ENCODE peak calls at places on chromosomes 11 and 22, in four cellular contexts. L is tibial artery, W is fibroblast of villous mesenchyme, T is cardiac fibroblast. H is an unnamed sample.

GRCh38 chr22:46879083-46879482 is 116.6 kb downstream of the TBC1D22A start:
- DNase-seq in L (no peak), W (no peak), T (peak; percentile 31), H (no peak)

GRCh38 chr11:16558499-16558898 is 179.9 kb upstream of the C11orf58 start:
- DNase-seq in L (no peak), W (no peak), T (no peak), H (no peak)

GRCh38 chr11:128563308-128563707 is 24.1 kb downstream of the ETS1 start:
- DNase-seq in L (no peak), W (no peak), T (no peak), H (no peak)

GRCh38 chr11:61871158-61871597 is 20.2 kb downstream of the FADS3 start:
- DNase-seq in L (peak; percentile 82), W (peak; percentile 75), T (peak; percentile 83), H (peak; percentile 88)

GRCh38 chr22:35973388-35973787 is 55.2 kb downstream of the RBFOX2 start:
- DNase-seq in L (no peak), W (no peak), T (no peak), H (no peak)

GRCh38 chr11:29025001-29025400 is 916.8 kb downstream of the METTL15 start:
- DNase-seq in L (no peak), W (no peak), T (peak; percentile 67), H (no peak)

GRCh38 chr11:102653744-102654291 is 28.7 kb upstream of the MMP20 start:
- DNase-seq in L (no peak), W (no peak), T (peak; percentile 27), H (no peak)

GRCh38 chr11:59776210-59777066 is 21.3 kb downstream of the STX3 start:
- DNase-seq in L (no peak), W (peak; percentile 42), T (peak; percentile 78), H (no peak)

GRCh38 chr22:44678245-44678979 is 23.6 kb upstream of the PRR5 start:
- DNase-seq in L (no peak), W (no peak), T (no peak), H (no peak)

GRCh38 chr11:102458531-102458930 is 6.0 kb upstream of the TMEM123 start:
- DNase-seq in L (no peak), W (peak; percentile 38), T (peak; percentile 78), H (no peak)

GRCh38 chr11:2522636-2523255 is 77.9 kb downstream of the KCNQ1 start:
- DNase-seq in L (no peak), W (no peak), T (no peak), H (peak; percentile 50)

GRCh38 chr11:14054708-14055107 is 92.2 kb downstream of the SPON1 start:
- DNase-seq in L (peak; percentile 38), W (peak; percentile 7), T (no peak), H (no peak)

GRCh38 chr11:114171257-114172054 is 111.9 kb downstream of the ZBTB16 start:
- DNase-seq in L (peak; percentile 96), W (no peak), T (peak; percentile 48), H (peak; percentile 93)

GRCh38 chr11:5922749-5923426 is 19.2 kb upstream of the OR56A3 start:
- DNase-seq in L (no peak), W (no peak), T (peak; percentile 46), H (no peak)

GRCh38 chr11:64760759-64761417 is 1.1 kb upstream of the PYGM start:
- DNase-seq in L (peak; percentile 11), W (no peak), T (no peak), H (peak; percentile 66)

GRCh38 chr22:23306438-23306921 is 126.2 kb downstream of the BCR start:
- DNase-seq in L (peak; percentile 31), W (peak; percentile 69), T (peak; percentile 97), H (no peak)

GRCh38 chr22:41085842-41086241 is 6.5 kb upstream of the EP300 start:
- DNase-seq in L (no peak), W (no peak), T (no peak), H (no peak)

GRCh38 chr11:106021181-106021966 is 666 bp downstream of the MSANTD4 start:
- DNase-seq in L (no peak), W (peak; percentile 90), T (peak; percentile 71), H (no peak)

GRCh38 chr11:4664791-4665190 is 21.0 kb downstream of the OR51E1 start:
- DNase-seq in L (no peak), W (peak; percentile 1), T (no peak), H (no peak)

GRCh38 chr11:18322818-18323570 is 627 bp downstream of the GTF2H1 start:
- DNase-seq in L (no peak), W (no peak), T (peak; percentile 10), H (no peak)

DNA sequence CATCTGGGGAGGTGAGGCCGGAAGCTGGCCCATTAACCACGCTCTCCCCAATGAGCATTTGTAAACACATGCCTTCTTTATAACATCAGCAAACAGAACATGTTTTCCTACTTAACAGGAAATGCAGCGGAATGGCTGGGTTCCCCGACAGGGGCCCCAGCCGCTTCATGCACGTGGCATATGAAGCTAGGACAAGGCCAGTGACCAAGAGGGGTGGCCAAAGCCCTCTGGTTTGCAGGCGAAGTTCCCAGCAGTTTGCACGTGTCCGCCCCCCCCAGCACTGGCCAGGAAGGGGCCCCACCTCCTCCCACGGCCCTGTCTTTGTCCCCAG is 38.7 kb upstream of the LINC01488 start:
- DNase-seq in L (no peak), W (peak; percentile 83), T (peak; percentile 80), H (no peak)
- H3K4me3 ChIP-seq in L (peak overlapping the region; percentile 61), W (no peak overlapping the region), T (no peak overlapping the region), H (no peak overlapping the region)

GRCh38 chr11:118911113-118911879 is 14.4 kb downstream of the BCL9L start:
- DNase-seq in L (no peak), W (peak; percentile 57), T (peak; percentile 48), H (peak; percentile 76)
- H3K4me3 ChIP-seq in L (peak overlapping the region; percentile 61), W (peak overlapping the region; percentile 50), T (peak overlapping the region; percentile 17), H (peak overlapping the region; percentile 49)

DNA sequence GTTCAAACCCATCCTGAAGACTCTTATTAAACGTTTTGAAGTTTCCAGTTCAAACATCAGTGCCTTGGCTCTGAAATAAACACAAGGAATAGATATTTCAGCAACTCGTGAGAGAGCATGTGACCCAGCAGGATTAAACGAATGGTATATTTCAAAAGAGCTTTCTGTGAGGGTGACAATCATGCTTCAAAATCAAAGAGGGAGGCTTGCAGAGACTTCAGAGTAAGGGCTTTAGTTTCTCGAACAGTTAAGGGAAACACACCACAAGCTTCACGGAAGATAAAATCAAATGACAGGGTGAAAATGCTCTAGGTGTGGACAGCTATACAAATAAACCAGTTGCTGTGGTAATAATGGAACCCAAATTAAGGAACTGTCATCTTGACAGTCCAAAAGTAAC is 1.4 kb downstream of the HPS4 start:
- DNase-seq in L (no peak), W (no peak), T (no peak), H (no peak)
- H3K4me3 ChIP-seq in L (no peak overlapping the region), W (no peak overlapping the region), T (no peak overlapping the region), H (no peak overlapping the region)

GRCh38 chr11:107848345-107848744 is 10.2 kb downstream of the SLC35F2 start:
- DNase-seq in L (no peak), W (no peak), T (no peak), H (no peak)
- H3K4me3 ChIP-seq in L (no peak overlapping the region), W (no peak overlapping the region), T (no peak overlapping the region), H (no peak overlapping the region)

GRCh38 chr11:820655-821512 is 2.2 kb downstream of the PNPLA2 start:
- DNase-seq in L (peak; percentile 91), W (no peak), T (peak; percentile 66), H (peak; percentile 88)
- H3K4me3 ChIP-seq in L (peak overlapping the region; percentile 97), W (peak overlapping the region; percentile 70), T (peak overlapping the region; percentile 76), H (peak overlapping the region; percentile 96)

H was measured in sigmoid colon.